ENCODE peak calls at places on chromosome 2, in seven cellular contexts. C, Y, A, E, U, L and B are unnamed samples.

GRCh38 chr2:111025288-111025687 is 95.4 kb upstream of the BCL2L11 start:
- DNase-seq in C (no peak), L (no peak), U (no peak), Y (no peak), E (no peak), A (no peak), B (no peak)

GRCh38 chr2:5560981-5561380 is 131.2 kb upstream of the SOX11 start:
- DNase-seq in Y (no peak), C (no peak), A (no peak), L (peak; percentile 17), U (peak; percentile 91), E (peak; percentile 28), B (no peak)

GRCh38 chr2:145006957-145007672 is 487.2 kb upstream of the ZEB2 start:
- DNase-seq in A (peak; percentile 22), Y (no peak), U (peak; percentile 83), L (peak; percentile 25), C (no peak), E (peak; percentile 61), B (peak; percentile 56)

GRCh38 chr2:37625156-37625555 is 46.3 kb downstream of the CDC42EP3 start:
- DNase-seq in Y (no peak), E (no peak), U (no peak), C (no peak), A (no peak), L (no peak), B (no peak)

GRCh38 chr2:53786371-53787254 is at the start of the genes ASB3 and ERLEC1:
- DNase-seq in Y (peak; percentile 94), L (peak; percentile 90), E (peak; percentile 94), A (peak; percentile 75), C (peak; percentile 93), U (peak; percentile 91), B (peak; percentile 90)

GRCh38 chr2:48145845-48146452 is 239.7 kb upstream of the FBXO11 start:
- DNase-seq in U (peak; percentile 67), L (no peak), C (peak; percentile 81), Y (no peak), E (no peak), A (no peak), B (no peak)

GRCh38 chr2:145200307-145200706 is 680.4 kb upstream of the ZEB2 start:
- DNase-seq in L (no peak), A (no peak), Y (peak; percentile 55), U (no peak), C (no peak), E (no peak), B (no peak)

GRCh38 chr2:74447230-74447999 is 5.7 kb upstream of the RTKN start:
- DNase-seq in L (no peak), U (no peak), C (no peak), A (no peak), E (no peak), Y (no peak), B (no peak)

GRCh38 chr2:3476386-3477033 is 42.8 kb downstream of the ADI1 start:
- DNase-seq in E (no peak), A (no peak), U (peak; percentile 66), L (no peak), Y (no peak), C (no peak), B (no peak)

GRCh38 chr2:66575625-66576371 is 140.9 kb downstream of the MEIS1 start:
- DNase-seq in E (peak; percentile 36), A (peak; percentile 13), U (peak; percentile 73), Y (no peak), L (peak; percentile 29), C (peak; percentile 16), B (peak; percentile 19)

GRCh38 chr2:242010567-242011513 is 141.3 kb downstream of the RTP5 start:
- DNase-seq in L (no peak), A (no peak), U (peak; percentile 32), E (no peak), C (no peak), Y (no peak), B (no peak)

DNA sequence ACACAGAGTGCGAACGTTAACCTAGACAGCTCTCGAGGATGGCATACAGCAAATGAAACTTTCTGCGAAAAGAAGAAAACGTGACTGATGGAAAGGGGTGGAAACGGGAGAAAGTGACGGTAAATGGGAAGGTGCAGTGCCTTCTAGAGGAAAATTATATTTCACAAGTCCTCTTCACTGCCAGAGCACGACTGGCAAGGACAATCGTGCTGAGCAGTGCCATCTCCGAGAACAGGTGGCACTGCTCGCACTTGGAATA is 425 bp downstream of the STAT1 start:
- DNase-seq in L (no peak), A (no peak), C (no peak), U (no peak), Y (no peak), E (no peak), B (no peak)
- TF ChIP-seq CTCF in L (no peak), A (no peak), C (no peak), U (no peak), Y (no peak), E (no peak), B (no peak)

GRCh38 chr2:27489118-27489497 is 435 bp downstream of the IFT172 start:
- DNase-seq in C (peak; percentile 34), U (peak; percentile 26), E (no peak), Y (no peak), A (no peak), L (no peak), B (no peak)
- H3K27ac ChIP-seq in C (peak overlapping the region; percentile 28), U (peak overlapping the region; percentile 77), E (peak overlapping the region; percentile 54), Y (peak overlapping the region; percentile 73), A (peak overlapping the region; percentile 79), L (peak overlapping the region; percentile 28), B (peak overlapping the region; percentile 69)

GRCh38 chr2:11417946-11418585 is 47.9 kb downstream of the E2F6 start:
- DNase-seq in L (no peak), E (no peak), A (peak; percentile 47), C (peak; percentile 54), Y (no peak), U (peak; percentile 17), B (no peak)
- TF ChIP-seq CTCF in L (peak; percentile 36), E (peak; percentile 32), A (peak; percentile 39), C (peak; percentile 67), Y (peak; percentile 23), U (peak; percentile 37), B (peak; percentile 42)

DNA sequence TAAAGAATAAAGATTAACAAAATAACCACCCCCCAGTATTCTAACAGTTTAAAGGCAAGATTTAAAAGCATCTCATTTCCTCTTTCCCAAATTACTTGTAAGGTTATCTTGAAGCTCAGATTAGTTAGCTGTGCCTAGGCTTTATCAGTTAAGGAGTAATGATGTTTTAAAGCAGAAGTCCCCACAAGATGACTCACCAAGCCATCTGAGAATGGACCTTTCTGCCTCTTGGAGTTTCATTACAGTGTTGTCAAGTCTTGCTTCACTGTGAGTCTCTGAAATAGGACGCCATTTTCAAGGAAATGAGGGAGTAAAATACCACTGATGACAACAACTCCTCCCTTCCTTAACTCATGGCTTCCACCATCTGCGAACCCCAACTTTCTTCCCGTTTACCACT is 35.9 kb downstream of the ZNF385B start:
- DNase-seq in C (peak; percentile 60), E (no peak), A (no peak), L (no peak), U (no peak), Y (no peak), B (no peak)
- H3K27ac ChIP-seq in C (no peak overlapping the region), E (no peak overlapping the region), A (no peak overlapping the region), L (no peak overlapping the region), U (no peak overlapping the region), Y (no peak overlapping the region), B (no peak overlapping the region)

GRCh38 chr2:219213026-219213415 is 5.7 kb downstream of the ABCB6 start:
- DNase-seq in E (no peak), L (no peak), A (no peak), U (no peak), C (no peak), Y (no peak), B (no peak)

GRCh38 chr2:219209818-219210571 is 3.4 kb downstream of the ZFAND2B start:
- DNase-seq in U (no peak), E (no peak), L (no peak), A (no peak), Y (peak; percentile 66), C (no peak), B (no peak)

GRCh38 chr2:219209236-219209635 is 2.7 kb downstream of the ZFAND2B start:
- DNase-seq in L (no peak), U (no peak), A (no peak), C (no peak), Y (no peak), E (no peak), B (no peak)

GRCh38 chr2:219207884-219208740 is 1.5 kb downstream of the ZFAND2B start:
- DNase-seq in L (no peak), C (no peak), Y (peak; percentile 87), E (no peak), U (peak; percentile 73), A (no peak), B (no peak)

GRCh38 chr2:219210572-219211362 is 4.2 kb downstream of the ZFAND2B start:
- DNase-seq in U (no peak), C (no peak), A (no peak), Y (peak; percentile 34), L (no peak), E (no peak), B (no peak)
- TF ChIP-seq CTCF in U (no peak), C (no peak), A (no peak), Y (no peak), L (no peak), E (no peak), B (no peak)